ENCODE peak calls at places on chromosomes 1 and 21, in ten cellular contexts. One of them, this sample, is unnamed.
A peak's percentile ranks its signal among the peaks of the same experiment; 100 is the strongest.

GRCh38 chr1:153404768-153405167 is 11.6 kb upstream of the S100A7A start:
- DNase-seq in neural crest cell: peak; percentile 7
- DNase-seq in AG04449: no peak
- DNase-seq in cardiac muscle cell: no peak
- DNase-seq in lower lobe of right lung: peak; percentile 85
- DNase-seq in keratinocyte: no peak
- DNase-seq in fibroblast of lung: no peak
- DNase-seq in esophagus squamous epithelium: no peak
- DNase-seq in heart right ventricle: peak; percentile 42
- DNase-seq in MCF 10A: peak; percentile 73
- DNase-seq in this sample: no peak

GRCh38 chr1:89260575-89261275 is 11.9 kb downstream of the GBP5 start:
- DNase-seq in fibroblast of lung: no peak
- DNase-seq in keratinocyte: no peak
- DNase-seq in heart right ventricle: no peak
- DNase-seq in AG04449: no peak
- DNase-seq in cardiac muscle cell: peak; percentile 23
- DNase-seq in lower lobe of right lung: no peak
- DNase-seq in neural crest cell: no peak
- DNase-seq in esophagus squamous epithelium: no peak
- DNase-seq in MCF 10A: no peak
- DNase-seq in this sample: no peak

GRCh38 chr21:33396966-33397365 is 6.2 kb upstream of the IFNGR2 start:
- DNase-seq in AG04449: peak; percentile 85
- DNase-seq in keratinocyte: no peak
- DNase-seq in esophagus squamous epithelium: no peak
- DNase-seq in neural crest cell: no peak
- DNase-seq in fibroblast of lung: peak; percentile 88
- DNase-seq in heart right ventricle: peak; percentile 29
- DNase-seq in cardiac muscle cell: peak; percentile 93
- DNase-seq in MCF 10A: peak; percentile 94
- DNase-seq in lower lobe of right lung: no peak
- DNase-seq in this sample: no peak

GRCh38 chr1:55375617-55376258 is 160.6 kb upstream of the USP24 start:
- DNase-seq in AG04449: no peak
- DNase-seq in fibroblast of lung: peak; percentile 74
- DNase-seq in heart right ventricle: no peak
- DNase-seq in keratinocyte: no peak
- DNase-seq in cardiac muscle cell: peak; percentile 69
- DNase-seq in neural crest cell: peak; percentile 60
- DNase-seq in lower lobe of right lung: no peak
- DNase-seq in MCF 10A: peak; percentile 72
- DNase-seq in esophagus squamous epithelium: no peak
- DNase-seq in this sample: no peak

GRCh38 chr1:3504823-3505155 is 50.3 kb downstream of the ARHGEF16 start:
- DNase-seq in MCF 10A: no peak
- DNase-seq in esophagus squamous epithelium: no peak
- DNase-seq in heart right ventricle: no peak
- DNase-seq in AG04449: no peak
- DNase-seq in lower lobe of right lung: no peak
- DNase-seq in neural crest cell: no peak
- DNase-seq in keratinocyte: no peak
- DNase-seq in fibroblast of lung: no peak
- DNase-seq in cardiac muscle cell: no peak
- DNase-seq in this sample: no peak

GRCh38 chr1:214476958-214477870 is 74.2 kb downstream of the PTPN14 start:
- DNase-seq in heart right ventricle: no peak
- DNase-seq in AG04449: peak; percentile 71
- DNase-seq in keratinocyte: peak; percentile 97
- DNase-seq in cardiac muscle cell: peak; percentile 91
- DNase-seq in neural crest cell: no peak
- DNase-seq in lower lobe of right lung: no peak
- DNase-seq in esophagus squamous epithelium: no peak
- DNase-seq in fibroblast of lung: peak; percentile 70
- DNase-seq in MCF 10A: peak; percentile 100
- DNase-seq in this sample: no peak

GRCh38 chr21:42057861-42058437 is 13.2 kb upstream of the UMODL1 start:
- DNase-seq in esophagus squamous epithelium: no peak
- DNase-seq in keratinocyte: no peak
- DNase-seq in lower lobe of right lung: no peak
- DNase-seq in heart right ventricle: no peak
- DNase-seq in neural crest cell: no peak
- DNase-seq in cardiac muscle cell: no peak
- DNase-seq in fibroblast of lung: no peak
- DNase-seq in MCF 10A: no peak
- DNase-seq in AG04449: no peak
- DNase-seq in this sample: no peak

GRCh38 chr1:31523769-31524168 is 52.5 kb upstream of the TINAGL1 start:
- DNase-seq in neural crest cell: no peak
- DNase-seq in fibroblast of lung: no peak
- DNase-seq in AG04449: no peak
- DNase-seq in MCF 10A: no peak
- DNase-seq in cardiac muscle cell: no peak
- DNase-seq in heart right ventricle: no peak
- DNase-seq in esophagus squamous epithelium: no peak
- DNase-seq in keratinocyte: no peak
- DNase-seq in lower lobe of right lung: peak; percentile 90
- DNase-seq in this sample: no peak

DNA sequence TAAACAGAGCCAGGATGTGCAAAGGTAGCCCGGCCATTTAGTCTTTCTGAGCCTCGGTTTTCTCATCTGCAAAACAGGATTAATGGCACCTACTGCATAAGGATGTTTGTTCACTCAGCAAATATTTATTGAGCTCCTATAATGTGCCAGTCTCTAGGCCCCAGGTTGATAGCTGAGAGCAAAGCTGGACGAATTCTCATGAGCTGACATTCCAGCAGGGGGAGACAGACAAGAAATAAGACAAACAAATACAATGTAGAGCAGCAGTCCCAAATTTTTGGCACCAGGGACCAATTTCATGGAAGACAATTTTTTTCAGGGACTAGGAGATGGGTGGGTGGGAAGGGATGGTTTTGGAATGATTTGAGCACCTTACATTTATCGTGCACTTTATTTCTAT is 74.3 kb upstream of the PAX7 start:
- DNase-seq in heart right ventricle: no peak
- DNase-seq in MCF 10A: peak; percentile 49
- DNase-seq in lower lobe of right lung: no peak
- DNase-seq in keratinocyte: no peak
- DNase-seq in neural crest cell: no peak
- DNase-seq in cardiac muscle cell: peak; percentile 37
- DNase-seq in fibroblast of lung: peak; percentile 20
- DNase-seq in AG04449: no peak
- DNase-seq in esophagus squamous epithelium: no peak
- DNase-seq in this sample: no peak
- TF ChIP-seq CTCF in heart right ventricle: no peak
- TF ChIP-seq CTCF in MCF 10A: peak; percentile 20
- TF ChIP-seq CTCF in lower lobe of right lung: no peak
- TF ChIP-seq CTCF in keratinocyte: peak; percentile 41
- TF ChIP-seq CTCF in neural crest cell: peak; percentile 60
- TF ChIP-seq CTCF in cardiac muscle cell: peak; percentile 52
- TF ChIP-seq CTCF in fibroblast of lung: peak; percentile 46
- TF ChIP-seq CTCF in AG04449: peak; percentile 28
- TF ChIP-seq CTCF in esophagus squamous epithelium: peak; percentile 16
- TF ChIP-seq CTCF in this sample: peak; percentile 72

GRCh38 chr1:202658251-202658650 is 52.0 kb downstream of the SYT2 start:
- DNase-seq in cardiac muscle cell: no peak
- DNase-seq in esophagus squamous epithelium: no peak
- DNase-seq in heart right ventricle: no peak
- DNase-seq in fibroblast of lung: no peak
- DNase-seq in lower lobe of right lung: no peak
- DNase-seq in MCF 10A: no peak
- DNase-seq in neural crest cell: no peak
- DNase-seq in keratinocyte: no peak
- DNase-seq in AG04449: no peak
- DNase-seq in this sample: no peak

GRCh38 chr1:202658766-202659165 is 51.5 kb downstream of the SYT2 start:
- DNase-seq in esophagus squamous epithelium: no peak
- DNase-seq in AG04449: no peak
- DNase-seq in cardiac muscle cell: no peak
- DNase-seq in MCF 10A: no peak
- DNase-seq in fibroblast of lung: no peak
- DNase-seq in heart right ventricle: no peak
- DNase-seq in lower lobe of right lung: no peak
- DNase-seq in neural crest cell: no peak
- DNase-seq in keratinocyte: no peak
- DNase-seq in this sample: no peak

GRCh38 chr1:202661136-202661845 is 49.0 kb downstream of the SYT2 start:
- DNase-seq in lower lobe of right lung: no peak
- DNase-seq in cardiac muscle cell: no peak
- DNase-seq in keratinocyte: no peak
- DNase-seq in esophagus squamous epithelium: no peak
- DNase-seq in fibroblast of lung: no peak
- DNase-seq in neural crest cell: no peak
- DNase-seq in AG04449: no peak
- DNase-seq in MCF 10A: peak; percentile 42
- DNase-seq in heart right ventricle: no peak
- DNase-seq in this sample: no peak

GRCh38 chr1:202659541-202659940 is 50.7 kb downstream of the SYT2 start:
- DNase-seq in MCF 10A: no peak
- DNase-seq in heart right ventricle: no peak
- DNase-seq in AG04449: no peak
- DNase-seq in neural crest cell: no peak
- DNase-seq in keratinocyte: no peak
- DNase-seq in fibroblast of lung: no peak
- DNase-seq in lower lobe of right lung: no peak
- DNase-seq in cardiac muscle cell: no peak
- DNase-seq in esophagus squamous epithelium: no peak
- DNase-seq in this sample: no peak

DNA sequence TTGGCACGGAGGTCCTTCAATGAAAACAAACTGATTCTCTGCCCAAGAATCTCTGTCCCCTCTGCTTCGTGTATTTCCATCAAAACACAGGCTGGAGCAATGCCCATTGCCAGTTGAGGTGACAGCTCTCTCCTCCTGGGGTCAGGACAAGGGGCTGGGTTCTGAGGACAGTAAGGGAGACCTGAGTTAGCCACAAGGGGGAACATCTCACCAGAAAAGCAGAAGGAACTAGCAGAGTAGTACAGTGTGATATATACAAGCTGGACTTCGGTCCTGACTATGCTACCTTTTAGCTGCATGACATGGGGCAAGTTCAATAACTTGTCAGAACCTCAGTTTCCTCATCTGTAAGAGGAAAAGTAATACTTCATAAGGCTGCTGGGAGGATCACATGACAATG is 50.3 kb downstream of the SYT2 start:
- DNase-seq in fibroblast of lung: no peak
- DNase-seq in AG04449: no peak
- DNase-seq in keratinocyte: no peak
- DNase-seq in neural crest cell: no peak
- DNase-seq in heart right ventricle: no peak
- DNase-seq in cardiac muscle cell: no peak
- DNase-seq in lower lobe of right lung: no peak
- DNase-seq in MCF 10A: no peak
- DNase-seq in esophagus squamous epithelium: no peak
- DNase-seq in this sample: no peak
- TF ChIP-seq CTCF in fibroblast of lung: no peak
- TF ChIP-seq CTCF in AG04449: no peak
- TF ChIP-seq CTCF in keratinocyte: no peak
- TF ChIP-seq CTCF in neural crest cell: peak; percentile 19
- TF ChIP-seq CTCF in heart right ventricle: no peak
- TF ChIP-seq CTCF in cardiac muscle cell: no peak
- TF ChIP-seq CTCF in lower lobe of right lung: no peak
- TF ChIP-seq CTCF in MCF 10A: no peak
- TF ChIP-seq CTCF in esophagus squamous epithelium: no peak
- TF ChIP-seq CTCF in this sample: no peak

GRCh38 chr1:234970731-234971476 is 157.7 kb downstream of the TOMM20 start:
- DNase-seq in lower lobe of right lung: peak; percentile 66
- DNase-seq in MCF 10A: peak; percentile 53
- DNase-seq in heart right ventricle: peak; percentile 67
- DNase-seq in fibroblast of lung: peak; percentile 99
- DNase-seq in AG04449: peak; percentile 97
- DNase-seq in keratinocyte: no peak
- DNase-seq in esophagus squamous epithelium: no peak
- DNase-seq in neural crest cell: no peak
- DNase-seq in cardiac muscle cell: peak; percentile 98
- DNase-seq in this sample: no peak

GRCh38 chr1:234968470-234968869 is 160.2 kb downstream of the TOMM20 start:
- DNase-seq in MCF 10A: peak; percentile 55
- DNase-seq in lower lobe of right lung: no peak
- DNase-seq in AG04449: no peak
- DNase-seq in cardiac muscle cell: no peak
- DNase-seq in keratinocyte: no peak
- DNase-seq in fibroblast of lung: no peak
- DNase-seq in heart right ventricle: no peak
- DNase-seq in esophagus squamous epithelium: no peak
- DNase-seq in neural crest cell: no peak
- DNase-seq in this sample: no peak

GRCh38 chr1:234970371-234970730 is 158.3 kb downstream of the TOMM20 start:
- DNase-seq in keratinocyte: no peak
- DNase-seq in MCF 10A: no peak
- DNase-seq in cardiac muscle cell: peak; percentile 96
- DNase-seq in lower lobe of right lung: no peak
- DNase-seq in fibroblast of lung: peak; percentile 99
- DNase-seq in neural crest cell: no peak
- DNase-seq in AG04449: peak; percentile 93
- DNase-seq in heart right ventricle: no peak
- DNase-seq in esophagus squamous epithelium: no peak
- DNase-seq in this sample: no peak

GRCh38 chr1:234969011-234969441 is 159.6 kb downstream of the TOMM20 start:
- DNase-seq in lower lobe of right lung: no peak
- DNase-seq in keratinocyte: no peak
- DNase-seq in neural crest cell: no peak
- DNase-seq in cardiac muscle cell: no peak
- DNase-seq in heart right ventricle: no peak
- DNase-seq in AG04449: no peak
- DNase-seq in fibroblast of lung: no peak
- DNase-seq in esophagus squamous epithelium: no peak
- DNase-seq in MCF 10A: no peak
- DNase-seq in this sample: no peak

GRCh38 chr1:234969630-234970370 is 158.8 kb downstream of the TOMM20 start:
- DNase-seq in AG04449: no peak
- DNase-seq in neural crest cell: peak; percentile 53
- DNase-seq in MCF 10A: no peak
- DNase-seq in keratinocyte: no peak
- DNase-seq in lower lobe of right lung: peak; percentile 68
- DNase-seq in esophagus squamous epithelium: no peak
- DNase-seq in heart right ventricle: peak; percentile 76
- DNase-seq in fibroblast of lung: peak; percentile 71
- DNase-seq in cardiac muscle cell: peak; percentile 82
- DNase-seq in this sample: peak; percentile 79
- TF ChIP-seq CTCF in AG04449: peak; percentile 0
- TF ChIP-seq CTCF in neural crest cell: no peak
- TF ChIP-seq CTCF in MCF 10A: no peak
- TF ChIP-seq CTCF in keratinocyte: no peak
- TF ChIP-seq CTCF in lower lobe of right lung: no peak
- TF ChIP-seq CTCF in esophagus squamous epithelium: no peak
- TF ChIP-seq CTCF in heart right ventricle: no peak
- TF ChIP-seq CTCF in fibroblast of lung: no peak
- TF ChIP-seq CTCF in cardiac muscle cell: no peak
- TF ChIP-seq CTCF in this sample: no peak

DNA sequence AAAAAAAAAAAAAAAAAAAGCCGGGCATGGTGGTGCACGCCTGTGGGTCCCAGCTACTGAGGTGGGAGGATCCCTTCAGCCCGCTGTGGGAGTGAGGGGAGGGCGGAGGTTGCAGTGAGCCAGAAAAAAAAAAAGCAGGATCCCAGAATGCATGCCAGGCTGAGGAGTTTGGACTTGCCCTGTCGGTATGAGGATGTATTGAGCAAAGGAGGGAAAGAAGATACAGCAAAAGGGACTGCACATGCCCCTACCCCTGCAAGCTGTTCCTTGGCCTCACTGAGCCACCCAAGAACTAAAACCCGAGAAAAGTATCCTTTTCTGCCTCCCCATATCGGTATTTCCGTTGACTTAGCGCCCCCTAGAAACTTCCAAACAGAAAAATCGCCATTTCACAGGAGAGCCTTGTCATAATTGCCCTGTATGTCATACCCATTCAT is 1.3 kb upstream of the GPATCH4 start:
- DNase-seq in lower lobe of right lung: no peak
- DNase-seq in neural crest cell: no peak
- DNase-seq in keratinocyte: no peak
- DNase-seq in esophagus squamous epithelium: no peak
- DNase-seq in AG04449: no peak
- DNase-seq in heart right ventricle: no peak
- DNase-seq in MCF 10A: peak; percentile 63
- DNase-seq in cardiac muscle cell: no peak
- DNase-seq in fibroblast of lung: no peak
- DNase-seq in this sample: no peak
- TF ChIP-seq CTCF in lower lobe of right lung: peak; percentile 25
- TF ChIP-seq CTCF in neural crest cell: peak; percentile 45
- TF ChIP-seq CTCF in keratinocyte: peak; percentile 24
- TF ChIP-seq CTCF in esophagus squamous epithelium: no peak
- TF ChIP-seq CTCF in AG04449: no peak
- TF ChIP-seq CTCF in heart right ventricle: no peak
- TF ChIP-seq CTCF in MCF 10A: peak; percentile 31
- TF ChIP-seq CTCF in cardiac muscle cell: peak; percentile 47
- TF ChIP-seq CTCF in fibroblast of lung: peak; percentile 32
- TF ChIP-seq CTCF in this sample: peak; percentile 51